ENCODE peak calls at places on chromosomes 4 and X, in eight cellular contexts. S is stimulated activated CD8-positive, alpha-beta memory T cell treated with anti-CD3 and anti-CD28 coated beads, Interleukin-15, amount 100 ng/mL, for 1 hour; Z is H7; N is astrocyte of the hippocampus; V is GM18507; B is left ventricle myocardium inferior; Q is GM04503; C is lung. I is an unnamed sample.

GRCh38 chrX:38799995-38800394 is 1.3 kb upstream of the MID1IP1 start:
- DNase-seq in S (no peak), Z (no peak), N (no peak), V (no peak), B (peak; percentile 15), Q (no peak), C (no peak), I (no peak)

GRCh38 chr4:53573696-53574095 is 17.6 kb downstream of the LNX1 start:
- DNase-seq in S (no peak), Z (no peak), N (no peak), V (no peak), B (no peak), Q (no peak), C (no peak), I (no peak)

GRCh38 chrX:113833096-113833495 is 750.8 kb upstream of the HTR2C start:
- DNase-seq in S (no peak), Z (no peak), N (no peak), V (no peak), B (no peak), Q (no peak), C (no peak), I (no peak)

GRCh38 chrX:39133971-39134370 is 332.7 kb downstream of the MID1IP1 start:
- DNase-seq in S (no peak), Z (no peak), N (no peak), V (no peak), B (no peak), Q (no peak), C (no peak), I (no peak)

GRCh38 chr4:169244210-169244609 is 26.5 kb downstream of the SH3RF1 start:
- DNase-seq in S (no peak), Z (no peak), N (peak; percentile 42), V (no peak), B (no peak), Q (no peak), C (no peak), I (no peak)

GRCh38 chrX:11908371-11908770 is 150.3 kb downstream of the MSL3 start:
- DNase-seq in S (no peak), Z (peak; percentile 28), N (peak; percentile 42), V (peak; percentile 0), B (no peak), Q (no peak), C (no peak), I (no peak)

GRCh38 chr4:23888421-23889319 is 1.2 kb downstream of the PPARGC1A start:
- DNase-seq in S (no peak), Z (no peak), N (peak; percentile 76), V (no peak), B (no peak), Q (peak; percentile 13), C (peak; percentile 30), I (peak; percentile 9)

GRCh38 chr4:67721770-67722597 is 21.0 kb upstream of the UBA6 start:
- DNase-seq in S (no peak), Z (no peak), N (peak; percentile 55), V (no peak), B (no peak), Q (no peak), C (no peak), I (peak; percentile 49)

GRCh38 chr4:151922811-151923210 is 162.0 kb upstream of the GATB start:
- DNase-seq in S (no peak), Z (no peak), N (no peak), V (no peak), B (no peak), Q (no peak), C (no peak), I (no peak)

GRCh38 chr4:152156448-152156847 is 379.4 kb downstream of the FBXW7 start:
- DNase-seq in S (no peak), Z (no peak), N (no peak), V (no peak), B (peak; percentile 48), Q (no peak), C (no peak), I (no peak)

GRCh38 chrX:141791856-141792255 is 46.3 kb upstream of the MAGEC3 start:
- DNase-seq in S (no peak), Z (no peak), N (no peak), V (no peak), B (no peak), Q (no peak), C (no peak), I (no peak)

GRCh38 chrX:135484636-135485289 is 35.7 kb upstream of the INTS6L start:
- DNase-seq in S (no peak), Z (peak; percentile 6), N (peak; percentile 54), V (no peak), B (no peak), Q (no peak), C (no peak), I (peak; percentile 2)

GRCh38 chr4:143531368-143531767 is 17.9 kb downstream of the SMARCA5 start:
- DNase-seq in S (no peak), Z (no peak), N (peak; percentile 20), V (no peak), B (no peak), Q (no peak), C (no peak), I (no peak)

GRCh38 chrX:66039916-66040315 is at the start of gene VSIG4:
- DNase-seq in S (no peak), Z (no peak), N (no peak), V (no peak), B (peak; percentile 22), Q (no peak), C (no peak), I (no peak)

GRCh38 chr4:27318740-27319139 is 458.1 kb downstream of the STIM2 start:
- DNase-seq in S (no peak), Z (peak; percentile 47), N (peak; percentile 64), V (no peak), B (no peak), Q (no peak), C (no peak), I (no peak)

GRCh38 chr4:150082241-150082640 is 4.0 kb downstream of the DCLK2 start:
- DNase-seq in S (no peak), Z (no peak), N (no peak), V (peak; percentile 25), B (no peak), Q (no peak), C (no peak), I (no peak)

GRCh38 chrX:74656079-74656745 is 41.8 kb upstream of the RLIM start:
- DNase-seq in S (no peak), Z (no peak), N (peak; percentile 27), V (no peak), B (no peak), Q (peak; percentile 1), C (no peak), I (peak; percentile 30)